ENCODE peak calls at places on chromosomes 2 and 18, in six cellular contexts. W is fibroblast of pulmonary artery, G is cardiac fibroblast, H is neural progenitor cell, S is Peyer's patch, C is lower lobe of right lung. A is an unnamed sample.

GRCh38 chr2:110104025-110104771 is 11.4 kb downstream of the MALL start:
- DNase-seq in W (no peak), G (no peak), H (no peak), S (no peak), C (peak; percentile 59), A (no peak)

GRCh38 chr18:69752737-69753380 is 194.8 kb downstream of the CD226 start:
- DNase-seq in W (no peak), S (no peak), G (no peak), C (no peak), H (no peak), A (no peak)

GRCh38 chr2:30886101-30886500 is 78.9 kb upstream of the CAPN13 start:
- DNase-seq in C (no peak), H (peak; percentile 77), G (no peak), S (no peak), W (no peak), A (no peak)

GRCh38 chr2:10478916-10479315 is 30.8 kb upstream of the ODC1 start:
- DNase-seq in C (no peak), H (no peak), W (no peak), S (no peak), G (no peak), A (no peak)

GRCh38 chr2:99487906-99488305 is 1.9 kb downstream of the REV1 start:
- DNase-seq in H (no peak), W (no peak), G (no peak), C (no peak), S (no peak), A (no peak)

GRCh38 chr2:46003912-46004473 is 293.2 kb upstream of the EPAS1 start:
- DNase-seq in C (no peak), S (no peak), W (no peak), G (no peak), H (no peak), A (no peak)

GRCh38 chr2:231716641-231717280 is 8.4 kb downstream of the PTMA start:
- DNase-seq in W (peak; percentile 47), C (no peak), S (no peak), H (no peak), G (peak; percentile 39), A (no peak)

GRCh38 chr2:213818436-213818835 is 534.2 kb downstream of the SPAG16 start:
- DNase-seq in W (peak; percentile 1), G (no peak), C (no peak), H (no peak), S (no peak), A (no peak)

GRCh38 chr2:160652236-160652635 is 158.6 kb upstream of the RBMS1 start:
- DNase-seq in G (peak; percentile 52), C (peak; percentile 58), W (peak; percentile 56), H (no peak), S (peak; percentile 55), A (no peak)

GRCh38 chr18:72058851-72059250 is 485.3 kb downstream of the CBLN2 start:
- DNase-seq in W (no peak), C (no peak), S (no peak), G (no peak), H (no peak), A (no peak)

GRCh38 chr2:100786985-100787384 is 33.0 kb upstream of the NPAS2 start:
- DNase-seq in G (no peak), C (no peak), S (no peak), W (no peak), H (no peak), A (no peak)

GRCh38 chr18:46319793-46320192 is 215.6 kb downstream of the HAUS1 start:
- DNase-seq in W (no peak), C (no peak), S (no peak), H (no peak), G (no peak), A (no peak)

GRCh38 chr18:26091047-26091630 is 726 bp upstream of the SS18 start:
- DNase-seq in C (no peak), S (no peak), G (no peak), W (no peak), H (no peak), A (no peak)

GRCh38 chr2:113278812-113279139 is at the start of gene PAX8:
- DNase-seq in G (no peak), H (peak; percentile 26), S (no peak), C (no peak), W (no peak), A (no peak)

GRCh38 chr18:45201029-45201428 is 414.2 kb upstream of the SLC14A2 start:
- DNase-seq in S (no peak), H (no peak), G (no peak), W (no peak), C (no peak), A (no peak)

DNA sequence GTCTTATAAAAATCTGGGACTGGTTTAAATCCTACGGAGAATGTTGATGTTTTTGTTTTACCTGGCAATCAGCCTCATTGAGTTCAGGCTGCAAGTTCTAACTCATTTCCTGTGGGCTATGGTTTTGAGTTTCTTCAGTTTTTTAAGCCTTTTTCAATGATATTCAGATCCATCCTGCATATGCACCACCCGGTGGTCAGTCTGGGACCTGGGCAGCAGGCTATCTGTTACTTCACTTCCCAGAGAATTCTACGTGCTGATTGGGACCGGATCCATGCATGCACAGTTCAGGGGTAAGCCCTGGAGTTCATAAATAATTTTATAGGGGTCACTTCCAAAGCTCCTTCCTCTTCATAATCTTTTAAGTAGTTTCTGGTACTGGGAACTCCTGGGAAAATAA is 339.2 kb upstream of the HNRNPA3 start:
- DNase-seq in G (no peak), H (no peak), C (no peak), W (no peak), S (no peak), A (no peak)
- TF ChIP-seq CTCF in G (no peak), H (peak; percentile 33), C (no peak), W (peak; percentile 3), S (no peak), A (no peak)

DNA sequence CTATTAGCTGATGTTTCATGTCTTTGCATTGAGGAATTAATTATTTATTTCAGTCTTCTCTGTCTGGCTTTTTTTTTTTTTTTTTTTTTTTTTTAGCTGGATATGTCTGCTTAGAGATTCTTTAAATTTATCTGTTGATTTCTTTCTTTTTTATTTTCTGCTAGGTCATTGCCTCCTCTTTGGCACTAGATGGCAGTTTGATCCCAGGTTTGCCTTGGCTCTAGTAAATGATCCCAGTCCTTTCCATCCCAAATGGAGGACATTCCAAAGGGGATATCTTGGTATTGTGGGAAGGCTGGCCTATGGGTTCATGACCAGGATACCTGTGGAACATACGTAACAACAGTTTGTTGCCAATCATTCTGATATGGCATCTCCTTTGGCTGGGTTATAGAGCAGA is 339.5 kb upstream of the GCFC2 start:
- DNase-seq in G (no peak), H (peak; percentile 8), W (no peak), C (no peak), S (no peak), A (no peak)
- TF ChIP-seq CTCF in G (no peak), H (peak; percentile 31), W (no peak), C (no peak), S (no peak), A (no peak)

DNA sequence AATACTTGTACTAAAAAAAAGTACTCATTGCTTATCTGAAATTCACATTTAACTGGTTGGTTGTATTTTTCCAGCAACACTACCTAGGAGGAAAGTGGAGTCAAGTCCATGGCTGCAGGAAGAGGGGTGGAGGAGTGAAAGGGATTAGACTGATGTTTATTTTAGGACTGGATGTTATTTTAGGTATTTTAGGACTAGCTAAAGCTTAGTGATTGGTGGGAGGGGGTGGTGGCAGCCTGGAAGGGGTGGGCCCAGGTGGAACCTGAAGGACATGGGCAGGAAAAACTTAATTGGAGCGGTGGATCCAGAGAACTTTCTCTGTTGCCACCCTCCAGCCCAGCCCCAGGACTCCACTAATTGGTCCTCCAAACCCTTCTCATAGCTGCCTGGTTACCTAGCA is 3.9 kb upstream of the TMBIM1 start:
- DNase-seq in S (no peak), W (no peak), C (no peak), H (no peak), G (no peak), A (no peak)
- TF ChIP-seq CTCF in S (no peak), W (no peak), C (no peak), H (no peak), G (no peak), A (no peak)

GRCh38 chr2:59015027-59015426 is 773.9 kb upstream of the FANCL start:
- DNase-seq in W (no peak), H (no peak), S (no peak), G (no peak), C (no peak), A (no peak)

GRCh38 chr2:59025157-59025757 is 784.1 kb upstream of the FANCL start:
- DNase-seq in W (peak; percentile 56), G (peak; percentile 44), S (peak; percentile 30), C (peak; percentile 52), H (peak; percentile 75), A (no peak)

GRCh38 chr2:59021786-59022185 is 780.7 kb upstream of the FANCL start:
- DNase-seq in W (no peak), S (no peak), H (no peak), G (no peak), C (no peak), A (no peak)

GRCh38 chr2:59019551-59020164 is 778.5 kb upstream of the FANCL start:
- DNase-seq in H (no peak), S (no peak), C (no peak), W (no peak), G (no peak), A (no peak)
- TF ChIP-seq CTCF in H (no peak), S (no peak), C (no peak), W (no peak), G (no peak), A (no peak)

DNA sequence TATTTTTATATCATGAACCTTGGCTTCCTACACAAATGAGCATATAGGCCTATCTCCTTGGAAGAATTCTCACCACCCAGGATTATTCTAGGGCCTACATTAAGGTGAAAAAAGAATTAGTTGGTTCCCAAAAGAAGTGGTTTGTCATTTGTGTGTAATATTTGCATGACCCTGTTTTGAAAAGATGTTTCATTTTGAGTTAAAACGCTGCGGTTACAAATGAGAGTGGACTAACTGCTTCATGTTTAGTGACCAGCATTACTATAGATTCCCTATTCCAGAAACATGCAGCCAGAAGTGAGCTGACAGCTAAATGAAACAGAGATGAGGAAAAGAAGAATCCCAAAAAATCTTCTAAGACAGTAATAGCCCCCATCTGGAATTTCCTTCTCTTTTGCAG is 44.1 kb upstream of the TMEM178A start:
- DNase-seq in S (no peak), H (no peak), C (no peak), G (no peak), W (no peak), A (no peak)
- TF ChIP-seq CTCF in S (no peak), H (no peak), C (no peak), G (no peak), W (no peak), A (no peak)

DNA sequence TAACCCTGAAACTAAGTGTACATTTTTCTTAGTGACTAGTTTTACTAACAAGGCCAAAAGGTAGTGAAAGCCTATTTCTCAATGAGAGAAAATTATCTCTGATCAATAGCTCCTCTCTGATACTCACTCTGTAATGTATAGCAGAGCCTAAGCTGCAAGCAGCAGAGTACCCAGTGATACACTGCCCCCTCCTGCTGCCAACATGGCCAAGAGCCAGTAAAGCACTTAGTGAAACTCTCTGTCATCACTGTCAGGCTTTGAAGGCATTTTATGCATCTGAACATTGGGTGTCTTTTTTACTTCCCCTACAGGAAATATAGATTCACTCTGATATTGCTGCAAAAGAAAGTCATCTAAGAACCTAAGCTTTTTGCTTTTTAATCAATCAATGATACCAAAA is 784.1 kb upstream of the CDH7 start:
- DNase-seq in W (no peak), G (no peak), S (no peak), H (peak; percentile 46), C (no peak), A (no peak)
- TF ChIP-seq CTCF in W (no peak), G (no peak), S (no peak), H (peak; percentile 54), C (no peak), A (no peak)